ENCODE peak calls at places on chromosomes 1 and 21, in six cellular contexts. R is thoracic aorta; Y is HFF-Myc; P is gastrocnemius medialis; D is CD8-positive, alpha-beta T cell; Z is cardiac fibroblast. V is an unnamed sample.

GRCh38 chr1:195898924-195899323 is 709.3 kb downstream of the KCNT2 start:
- DNase-seq in Y (no peak), R (no peak), P (no peak), D (no peak), Z (no peak), V (no peak)

GRCh38 chr1:24309762-24310485 is 9.2 kb upstream of the GRHL3 start:
- DNase-seq in R (no peak), P (no peak), D (no peak), Z (peak), Y (no peak), V (no peak)

GRCh38 chr21:34511154-34511553 is 856 bp downstream of the KCNE1 start:
- DNase-seq in Y (no peak), R (no peak), Z (peak), D (no peak), P (no peak), V (no peak)

GRCh38 chr1:200029624-200030074 is 2.1 kb downstream of the NR5A2 start:
- DNase-seq in R (no peak), P (no peak), D (no peak), Z (no peak), Y (no peak), V (no peak)

GRCh38 chr1:43766818-43767525 is 59.6 kb downstream of the ST3GAL3 start:
- DNase-seq in P (no peak), Z (no peak), D (no peak), Y (no peak), R (no peak), V (peak)

GRCh38 chr1:211761400-211761799 is 69.2 kb downstream of the LPGAT1 start:
- DNase-seq in Z (no peak), R (no peak), D (no peak), P (no peak), Y (no peak), V (no peak)

GRCh38 chr1:32345289-32345827 is 9.3 kb upstream of the MARCKSL1 start:
- DNase-seq in D (peak), P (no peak), Y (no peak), R (no peak), Z (peak), V (peak)

GRCh38 chr21:42721341-42721824 is 68.0 kb downstream of the PDE9A start:
- DNase-seq in D (no peak), Y (no peak), R (no peak), Z (peak), P (no peak), V (no peak)

GRCh38 chr1:1402081-1402900 is 3.2 kb upstream of the CCNL2 start:
- DNase-seq in Z (peak), P (peak), R (no peak), D (no peak), Y (peak), V (no peak)

GRCh38 chr1:111747282-111747734 is 8.1 kb upstream of the INKA2 start:
- DNase-seq in R (no peak), Y (peak), Z (peak), P (peak), D (peak), V (peak)

GRCh38 chr1:192630521-192631287 is 5.2 kb upstream of the RGS13 start:
- DNase-seq in R (no peak), P (no peak), D (no peak), Z (no peak), Y (no peak), V (no peak)

GRCh38 chr1:8004803-8005573 is 21.1 kb downstream of the ERRFI1 start:
- DNase-seq in P (peak), Z (peak), D (no peak), R (peak), Y (peak), V (peak)

GRCh38 chr1:242811092-242811840 is 286.8 kb upstream of the PLD5 start:
- DNase-seq in D (no peak), Y (no peak), P (no peak), Z (no peak), R (no peak), V (peak)

GRCh38 chr1:228648647-228649383 is 86.5 kb upstream of the RHOU start:
- DNase-seq in Y (no peak), P (no peak), D (no peak), R (no peak), Z (no peak), V (no peak)

GRCh38 chr1:219459321-219460105 is 153.4 kb downstream of the ZC3H11B start:
- DNase-seq in D (no peak), R (no peak), P (no peak), Z (no peak), Y (no peak), V (no peak)

GRCh38 chr1:12296623-12297022 is 66.8 kb downstream of the VPS13D start:
- DNase-seq in D (no peak), Z (peak), R (no peak), P (no peak), Y (no peak), V (no peak)

GRCh38 chr1:214419650-214420049 is 131.8 kb downstream of the PTPN14 start:
- DNase-seq in Z (no peak), D (no peak), R (no peak), Y (no peak), P (no peak), V (no peak)

GRCh38 chr1:45623972-45624371 is at the start of gene CCDC17:
- DNase-seq in D (no peak), P (no peak), Z (no peak), Y (no peak), R (no peak), V (no peak)

GRCh38 chr1:190957565-190957964 is 479.9 kb upstream of the BRINP3 start:
- DNase-seq in Z (no peak), Y (no peak), R (no peak), D (no peak), P (no peak), V (no peak)

GRCh38 chr1:201896951-201897391 is 8.3 kb downstream of the SHISA4 start:
- DNase-seq in D (no peak), P (no peak), Z (peak), Y (no peak), R (peak), V (no peak)

GRCh38 chr1:110309768-110310167 is 29.4 kb upstream of the RBM15 start:
- DNase-seq in R (no peak), P (no peak), Z (peak), Y (peak), D (no peak), V (no peak)

GRCh38 chr1:93735722-93736121 is 54.1 kb upstream of the BCAR3 start:
- DNase-seq in Z (peak), R (no peak), Y (peak), D (no peak), P (no peak), V (peak)

GRCh38 chr1:91700332-91700731 is 185.6 kb downstream of the TGFBR3 start:
- DNase-seq in D (no peak), Y (no peak), R (no peak), P (no peak), Z (peak), V (no peak)

GRCh38 chr1:222697858-222698257 is 14.4 kb downstream of the AIDA start:
- DNase-seq in D (no peak), R (no peak), Z (peak), P (no peak), Y (no peak), V (no peak)

GRCh38 chr1:41639332-41639936 is 155.0 kb upstream of the EDN2 start:
- DNase-seq in Z (peak), R (no peak), Y (no peak), P (peak), D (no peak), V (peak)

GRCh38 chr1:77905603-77906002 is 17.2 kb downstream of the NEXN start:
- DNase-seq in P (no peak), D (no peak), Z (no peak), R (no peak), Y (no peak), V (no peak)

DNA sequence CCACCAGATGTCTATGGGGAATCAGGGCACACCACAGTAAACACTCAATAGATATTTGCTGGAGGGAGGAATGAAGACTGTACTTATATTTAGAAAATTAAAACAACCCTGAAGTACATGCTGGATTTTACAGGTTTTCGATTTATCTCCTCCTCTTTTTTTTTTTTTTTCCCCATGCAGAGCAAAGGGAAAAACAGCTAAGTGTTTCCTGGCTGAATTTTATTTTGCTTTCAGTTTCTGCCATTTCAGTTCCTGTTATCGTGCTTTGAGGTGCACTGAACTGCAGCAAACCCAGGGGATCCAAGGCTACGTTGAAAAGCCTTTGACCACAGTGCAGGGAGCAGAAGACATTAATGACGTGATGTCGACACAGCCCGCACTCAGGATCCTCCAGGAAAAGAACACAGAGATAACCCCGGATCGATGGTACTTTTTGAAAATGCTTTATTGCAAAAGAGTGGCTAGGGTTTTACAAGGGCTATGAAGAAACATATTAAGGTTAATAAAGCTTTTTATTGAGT is 35.9 kb upstream of the CNN3 start:
- DNase-seq in D (peak), Z (peak), R (no peak), Y (no peak), P (no peak), V (no peak)
- H3K4me3 ChIP-seq in D (peak), Z (peak), R (peak), Y (peak), P (peak), V (no peak)

GRCh38 chr21:40841524-40842196 is 5.3 kb downstream of the DSCAM start:
- DNase-seq in D (no peak), Z (no peak), R (no peak), P (peak), Y (no peak), V (peak)
- TF ChIP-seq CTCF in D (no peak), Z (no peak), R (no peak), P (no peak), Y (no peak), V (peak)

GRCh38 chr1:151832318-151832984 is 849 bp upstream of the RORC start:
- DNase-seq in D (no peak), R (no peak), Y (no peak), Z (peak), P (peak), V (no peak)
- H3K4me3 ChIP-seq in D (no peak), R (no peak), Y (no peak), Z (no peak), P (no peak), V (no peak)

DNA sequence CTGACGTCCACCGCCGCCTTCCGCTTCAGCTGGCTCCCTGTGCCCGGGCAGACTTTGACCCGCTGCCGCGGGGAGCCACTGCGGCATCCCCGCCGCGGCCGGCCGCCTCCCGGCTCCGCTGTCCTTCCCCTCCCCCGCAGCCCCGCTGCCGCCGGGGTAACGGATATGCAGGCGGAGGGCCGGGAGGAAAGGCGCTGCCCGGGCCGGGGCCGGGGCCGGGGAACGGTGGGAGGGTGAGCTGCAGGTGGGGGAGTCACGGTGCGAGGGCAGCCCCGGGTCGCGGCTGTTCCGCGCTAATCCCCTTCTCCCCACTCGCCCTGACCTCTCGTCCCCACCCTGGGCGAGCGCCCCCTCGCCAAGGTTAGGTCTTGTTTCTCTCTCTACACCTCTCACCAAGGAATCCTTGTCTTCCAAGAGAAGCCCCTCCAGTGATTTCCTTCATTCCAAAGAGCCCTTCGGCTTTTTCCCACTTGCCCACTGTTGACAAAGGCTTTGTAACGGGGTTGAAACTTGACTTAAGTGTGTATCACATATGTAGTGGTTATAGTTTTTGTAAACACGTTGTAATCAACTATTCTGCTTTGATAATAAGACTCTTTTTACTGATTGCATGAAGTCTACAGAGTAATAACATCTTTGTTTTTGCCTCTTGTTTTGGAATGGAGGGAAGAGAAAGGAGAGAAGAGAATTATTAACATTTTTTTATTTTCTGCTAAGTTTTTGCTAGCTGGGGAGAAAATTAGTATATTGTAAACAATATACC is 685 bp downstream of the XPR1 start:
- DNase-seq in P (peak), Y (no peak), D (peak), R (no peak), Z (peak), V (no peak)
- TF ChIP-seq CTCF in P (no peak), Y (no peak), D (no peak), R (no peak), Z (peak), V (peak)

DNA sequence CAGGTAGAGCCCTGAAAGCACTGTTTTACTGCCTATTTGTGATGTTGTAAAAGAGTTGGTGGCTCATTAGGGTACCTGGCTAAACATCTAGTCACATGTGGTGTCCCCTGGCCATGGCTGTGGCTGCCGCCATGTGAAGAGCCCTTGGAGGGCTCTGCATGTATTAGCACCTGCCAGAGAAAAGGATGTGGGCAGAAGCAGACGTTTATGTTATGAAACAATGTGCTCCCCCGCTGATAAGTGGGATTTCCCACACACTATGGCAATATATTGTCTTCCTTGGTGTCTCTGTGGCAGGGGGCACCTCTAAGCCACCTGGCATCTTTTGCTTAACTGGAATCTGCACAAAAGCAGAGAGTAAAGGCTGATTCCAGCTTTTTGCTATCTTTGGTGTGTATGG is 9.6 kb downstream of the TENT5C start:
- DNase-seq in Y (no peak), D (peak), Z (no peak), P (no peak), R (no peak), V (no peak)
- H3K4me3 ChIP-seq in Y (no peak), D (no peak), Z (no peak), P (no peak), R (no peak), V (no peak)